ENCODE peak calls at places on chromosome 21, in six cellular contexts. V is AG09319, E is PC-3, P is GM12865, G is A549, L is pancreas. B is an unnamed sample.

GRCh38 chr21:42413093-42413492 is 9.4 kb downstream of the UBASH3A start:
- DNase-seq in V (no peak), L (no peak), P (no peak), E (no peak), G (no peak), B (no peak)

GRCh38 chr21:34635307-34635706 is 20.4 kb upstream of the RCAN1 start:
- DNase-seq in G (no peak), L (no peak), E (no peak), P (no peak), V (no peak), B (no peak)

GRCh38 chr21:35198004-35198403 is 148.9 kb upstream of the RUNX1 start:
- DNase-seq in V (peak), E (peak), L (no peak), G (peak), P (no peak), B (no peak)

GRCh38 chr21:34199121-34199910 is 125.9 kb downstream of the MRPS6 start:
- DNase-seq in L (no peak), E (no peak), P (no peak), G (no peak), V (no peak), B (no peak)

GRCh38 chr21:42021751-42022430 is 11.7 kb upstream of the ZBTB21 start:
- DNase-seq in E (no peak), V (no peak), P (no peak), G (no peak), L (peak), B (no peak)

GRCh38 chr21:42037943-42038342 is 27.8 kb upstream of the ZBTB21 start:
- DNase-seq in P (no peak), V (no peak), E (no peak), G (no peak), L (no peak), B (no peak)

GRCh38 chr21:35927262-35927661 is 133.1 kb downstream of the SETD4 start:
- DNase-seq in V (no peak), L (no peak), E (no peak), P (no peak), G (no peak), B (no peak)

GRCh38 chr21:38982096-38982495 is 176.4 kb downstream of the ETS2 start:
- DNase-seq in V (no peak), P (no peak), L (no peak), E (no peak), G (no peak), B (no peak)

GRCh38 chr21:42799948-42800347 is 79.4 kb downstream of the WDR4 start:
- DNase-seq in E (no peak), V (no peak), L (no peak), P (no peak), G (no peak), B (no peak)

GRCh38 chr21:44389335-44389734 is 35.9 kb downstream of the TRPM2 start:
- DNase-seq in G (no peak), E (no peak), V (no peak), L (no peak), P (no peak), B (no peak)
- TF ChIP-seq CTCF in G (no peak), E (no peak), V (no peak), L (no peak), P (no peak), B (no peak)

GRCh38 chr21:32687946-32688345 is 39.9 kb downstream of the SYNJ1 start:
- DNase-seq in P (peak), E (no peak), V (no peak), L (no peak), G (no peak), B (no peak)
- TF ChIP-seq CTCF in P (peak), E (no peak), V (no peak), L (no peak), G (no peak), B (no peak)

GRCh38 chr21:31264574-31264973 is 79.5 kb downstream of the TIAM1 start:
- DNase-seq in G (no peak), E (no peak), P (no peak), V (no peak), L (no peak), B (no peak)
- TF ChIP-seq CTCF in G (no peak), E (peak), P (no peak), V (no peak), L (no peak), B (no peak)

DNA sequence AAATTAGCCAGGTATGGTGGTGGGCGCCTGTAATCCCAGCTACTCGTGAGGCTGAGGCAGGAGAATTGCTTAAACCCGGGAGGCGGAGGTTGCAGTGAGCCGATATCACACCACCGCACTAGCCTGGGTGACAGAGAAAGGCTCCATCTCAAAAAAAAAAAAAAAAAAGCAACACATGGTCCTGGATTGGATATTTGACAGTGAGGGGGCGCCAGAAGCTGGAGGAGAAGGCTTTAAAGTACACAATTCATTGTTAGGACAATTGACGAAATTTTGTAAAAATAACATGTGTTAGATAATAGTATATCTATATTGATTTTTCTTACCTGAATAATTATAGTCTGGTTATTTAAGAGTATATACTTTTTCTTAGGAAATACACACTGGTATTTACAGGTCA is 50.2 kb upstream of the USP25 start:
- DNase-seq in L (no peak), E (no peak), V (no peak), P (no peak), G (no peak), B (no peak)
- TF ChIP-seq CTCF in L (no peak), E (peak), V (no peak), P (no peak), G (no peak), B (no peak)

DNA sequence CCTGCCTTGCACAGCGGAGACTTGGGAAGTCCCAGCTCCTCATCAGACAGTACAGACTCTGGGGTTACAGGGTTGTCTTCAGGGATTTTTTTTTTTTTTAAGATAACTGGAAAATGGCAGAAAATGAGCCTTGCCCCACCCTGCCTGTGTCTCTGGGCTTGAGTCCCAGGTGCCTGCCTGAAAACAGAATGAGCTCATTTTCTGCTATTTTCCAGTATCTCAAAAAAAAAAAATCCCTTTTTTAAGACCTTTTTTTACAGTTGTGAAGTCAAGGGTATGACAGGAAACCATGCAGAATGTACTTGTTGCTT is 10.1 kb downstream of the SLX9 start:
- DNase-seq in P (no peak), L (no peak), E (no peak), G (no peak), V (no peak), B (no peak)
- TF ChIP-seq CTCF in P (no peak), L (no peak), E (no peak), G (no peak), V (no peak), B (no peak)

GRCh38 chr21:40512590-40512989 is 334.4 kb downstream of the DSCAM start:
- DNase-seq in L (no peak), P (no peak), G (no peak), V (no peak), E (peak), B (no peak)
- TF ChIP-seq CTCF in L (no peak), P (peak), G (peak), V (peak), E (peak), B (peak)

GRCh38 chr21:21858502-21859334 is 860.5 kb downstream of the NCAM2 start:
- DNase-seq in E (no peak), L (no peak), P (no peak), V (no peak), G (no peak), B (no peak)
- TF ChIP-seq CTCF in E (no peak), L (no peak), P (no peak), V (no peak), G (no peak), B (no peak)

DNA sequence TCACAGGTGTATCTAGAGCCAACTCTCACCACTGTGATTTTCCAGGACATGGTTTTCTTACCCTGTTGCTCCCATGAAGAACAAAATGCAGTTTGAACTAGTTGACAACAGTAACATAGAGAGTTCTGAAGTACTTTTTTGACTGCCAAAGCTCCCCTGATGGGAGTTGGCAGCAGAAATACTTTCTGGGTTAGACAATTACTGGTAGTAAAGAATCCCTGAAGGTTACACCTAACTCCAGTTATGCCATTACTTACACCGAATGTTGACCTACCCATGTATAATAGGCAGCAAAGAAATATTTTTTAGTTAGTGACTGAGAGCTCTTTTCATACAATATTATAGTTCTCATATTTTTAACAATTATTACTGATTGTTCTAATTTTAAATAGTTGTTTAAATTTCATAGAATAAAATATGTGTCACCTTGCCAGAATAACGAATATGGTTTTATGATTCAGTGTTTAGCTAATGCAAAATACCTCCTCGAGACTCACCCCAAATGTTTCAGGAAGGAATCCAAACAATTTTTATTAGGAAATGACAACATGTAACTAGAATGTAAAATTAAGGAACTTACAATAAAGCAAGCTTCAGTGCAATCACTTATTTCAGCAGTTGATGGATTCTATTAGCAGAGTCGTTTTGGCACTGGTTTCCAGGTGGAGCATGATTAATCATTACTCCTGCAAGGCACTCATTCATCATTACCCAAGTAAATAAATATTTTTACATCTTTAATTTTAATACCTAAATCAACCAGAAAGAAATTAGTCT is 237.6 kb downstream of the MRPL39 start:
- DNase-seq in V (no peak), P (no peak), L (no peak), G (no peak), E (peak), B (no peak)
- TF ChIP-seq CTCF in V (no peak), P (no peak), L (no peak), G (no peak), E (no peak), B (no peak)

DNA sequence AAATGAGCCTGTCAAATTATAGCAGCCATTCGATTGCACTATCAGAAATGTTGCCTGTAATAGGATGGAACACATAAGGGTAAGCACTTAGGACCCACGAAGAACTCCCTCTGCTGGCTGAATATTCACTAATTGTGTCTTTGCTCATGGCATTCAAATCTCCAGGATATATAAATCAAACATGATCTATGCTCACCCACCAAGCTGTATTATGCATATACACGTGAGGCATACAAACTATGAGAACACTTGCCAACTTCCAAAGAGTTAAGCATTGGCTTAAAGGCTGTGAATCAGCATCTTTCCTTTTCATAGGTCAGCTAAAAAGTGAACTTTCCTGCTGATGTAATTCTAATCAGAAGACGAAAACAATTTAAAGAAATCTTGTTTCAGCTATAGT is 34.5 kb downstream of the TMPRSS15 start:
- DNase-seq in E (peak), G (no peak), P (peak), L (no peak), V (no peak), B (no peak)
- TF ChIP-seq CTCF in E (peak), G (no peak), P (peak), L (no peak), V (no peak), B (no peak)

GRCh38 chr21:46349134-46349760 is 25.3 kb downstream of the PCNT start:
- DNase-seq in E (no peak), P (no peak), G (no peak), L (no peak), V (no peak), B (no peak)

GRCh38 chr21:46347203-46347550 is 23.2 kb downstream of the PCNT start:
- DNase-seq in E (no peak), L (no peak), P (no peak), V (no peak), G (no peak), B (no peak)

GRCh38 chr21:46345861-46346260 is 21.9 kb downstream of the PCNT start:
- DNase-seq in V (no peak), P (no peak), L (no peak), G (no peak), E (no peak), B (no peak)

GRCh38 chr21:46346296-46347202 is 22.6 kb downstream of the PCNT start:
- DNase-seq in E (no peak), G (no peak), P (no peak), V (no peak), L (no peak), B (no peak)

GRCh38 chr21:46347791-46348381 is 23.9 kb downstream of the PCNT start:
- DNase-seq in G (no peak), L (peak), V (no peak), E (no peak), P (no peak), B (no peak)
- TF ChIP-seq CTCF in G (no peak), L (no peak), V (no peak), E (no peak), P (no peak), B (no peak)